ENCODE peak calls at places on chromosomes 3 and 15, in four cellular contexts. One of them, this sample, is unnamed.

GRCh38 chr3:157436583-157437300 is at the start of gene PTX3:
- DNase-seq in fibroblast of mammary gland: peak; percentile 96
- DNase-seq in brain microvascular endothelial cell: peak; percentile 84
- DNase-seq in transverse colon: no peak
- DNase-seq in this sample: peak; percentile 90

GRCh38 chr3:184144505-184144904 is 9.3 kb downstream of the EIF2B5 start:
- DNase-seq in fibroblast of mammary gland: no peak
- DNase-seq in brain microvascular endothelial cell: no peak
- DNase-seq in transverse colon: no peak
- DNase-seq in this sample: no peak

GRCh38 chr3:59908280-59908679 is 858.5 kb upstream of the CFAP20DC start:
- DNase-seq in fibroblast of mammary gland: no peak
- DNase-seq in brain microvascular endothelial cell: no peak
- DNase-seq in transverse colon: no peak
- DNase-seq in this sample: no peak

GRCh38 chr3:131731709-131732108 is 228.9 kb upstream of the MRPL3 start:
- DNase-seq in fibroblast of mammary gland: no peak
- DNase-seq in brain microvascular endothelial cell: no peak
- DNase-seq in transverse colon: no peak
- DNase-seq in this sample: no peak

GRCh38 chr15:27514526-27514925 is 543.5 kb downstream of the GABRG3 start:
- DNase-seq in fibroblast of mammary gland: no peak
- DNase-seq in brain microvascular endothelial cell: no peak
- DNase-seq in transverse colon: no peak
- DNase-seq in this sample: peak; percentile 59

GRCh38 chr3:184801241-184801640 is 10.7 kb upstream of the VPS8 start:
- DNase-seq in fibroblast of mammary gland: no peak
- DNase-seq in brain microvascular endothelial cell: no peak
- DNase-seq in transverse colon: no peak
- DNase-seq in this sample: no peak

GRCh38 chr15:70437882-70438331 is 325.5 kb downstream of the UACA start:
- DNase-seq in fibroblast of mammary gland: peak; percentile 20
- DNase-seq in brain microvascular endothelial cell: no peak
- DNase-seq in transverse colon: no peak
- DNase-seq in this sample: no peak

GRCh38 chr3:124650798-124651197 is 79.5 kb upstream of the UMPS start:
- DNase-seq in fibroblast of mammary gland: no peak
- DNase-seq in brain microvascular endothelial cell: no peak
- DNase-seq in transverse colon: no peak
- DNase-seq in this sample: no peak

GRCh38 chr3:38622336-38622735 is 27.2 kb downstream of the SCN5A start:
- DNase-seq in fibroblast of mammary gland: no peak
- DNase-seq in brain microvascular endothelial cell: no peak
- DNase-seq in transverse colon: no peak
- DNase-seq in this sample: no peak

GRCh38 chr3:179695672-179696313 is 43.0 kb downstream of the USP13 start:
- DNase-seq in fibroblast of mammary gland: no peak
- DNase-seq in brain microvascular endothelial cell: no peak
- DNase-seq in transverse colon: no peak
- DNase-seq in this sample: no peak

GRCh38 chr3:99394831-99395733 is 243.3 kb upstream of the COL8A1 start:
- DNase-seq in fibroblast of mammary gland: peak; percentile 92
- DNase-seq in brain microvascular endothelial cell: peak; percentile 71
- DNase-seq in transverse colon: no peak
- DNase-seq in this sample: peak; percentile 84

GRCh38 chr15:98121957-98122356 is 161.5 kb downstream of the ARRDC4 start:
- DNase-seq in fibroblast of mammary gland: peak; percentile 8
- DNase-seq in brain microvascular endothelial cell: no peak
- DNase-seq in transverse colon: no peak
- DNase-seq in this sample: peak; percentile 16

GRCh38 chr3:78728406-78729145 is 1039.2 kb downstream of the ROBO1 start:
- DNase-seq in fibroblast of mammary gland: peak; percentile 67
- DNase-seq in brain microvascular endothelial cell: no peak
- DNase-seq in transverse colon: peak; percentile 29
- DNase-seq in this sample: peak; percentile 75

GRCh38 chr3:149340310-149340933 is 7.0 kb upstream of the TM4SF18 start:
- DNase-seq in fibroblast of mammary gland: peak; percentile 65
- DNase-seq in brain microvascular endothelial cell: no peak
- DNase-seq in transverse colon: no peak
- DNase-seq in this sample: peak; percentile 65

GRCh38 chr3:50205719-50206276 is 727 bp downstream of the SLC38A3 start:
- DNase-seq in fibroblast of mammary gland: no peak
- DNase-seq in brain microvascular endothelial cell: no peak
- DNase-seq in transverse colon: peak; percentile 26
- DNase-seq in this sample: no peak

GRCh38 chr3:150367771-150368170 is 40.3 kb upstream of the TSC22D2 start:
- DNase-seq in fibroblast of mammary gland: peak; percentile 59
- DNase-seq in brain microvascular endothelial cell: no peak
- DNase-seq in transverse colon: no peak
- DNase-seq in this sample: no peak

GRCh38 chr3:19107719-19108118 is 40.6 kb upstream of the KCNH8 start:
- DNase-seq in fibroblast of mammary gland: no peak
- DNase-seq in brain microvascular endothelial cell: no peak
- DNase-seq in transverse colon: no peak
- DNase-seq in this sample: no peak

GRCh38 chr3:194974468-194975135 is 288.9 kb downstream of the FAM43A start:
- DNase-seq in fibroblast of mammary gland: no peak
- DNase-seq in brain microvascular endothelial cell: no peak
- DNase-seq in transverse colon: no peak
- DNase-seq in this sample: no peak

GRCh38 chr15:43187544-43188155 is 2.4 kb downstream of the CCNDBP1 start:
- DNase-seq in fibroblast of mammary gland: peak; percentile 70
- DNase-seq in brain microvascular endothelial cell: peak; percentile 56
- DNase-seq in transverse colon: no peak
- DNase-seq in this sample: peak; percentile 58

GRCh38 chr15:98873441-98874218 is 134.0 kb downstream of the PGPEP1L start:
- DNase-seq in fibroblast of mammary gland: peak; percentile 84
- DNase-seq in brain microvascular endothelial cell: peak; percentile 78
- DNase-seq in transverse colon: no peak
- DNase-seq in this sample: peak; percentile 88

GRCh38 chr3:20161714-20162113 is 24.3 kb downstream of the SGO1 start:
- DNase-seq in fibroblast of mammary gland: no peak
- DNase-seq in brain microvascular endothelial cell: no peak
- DNase-seq in transverse colon: no peak
- DNase-seq in this sample: no peak

GRCh38 chr15:58511588-58511987 is 79.8 kb downstream of the LIPC start:
- DNase-seq in fibroblast of mammary gland: no peak
- DNase-seq in brain microvascular endothelial cell: no peak
- DNase-seq in transverse colon: no peak
- DNase-seq in this sample: no peak

GRCh38 chr3:105398407-105398806 is 31.7 kb downstream of the ALCAM start:
- DNase-seq in fibroblast of mammary gland: no peak
- DNase-seq in brain microvascular endothelial cell: no peak
- DNase-seq in transverse colon: no peak
- DNase-seq in this sample: no peak

GRCh38 chr3:52210550-52211046 is 12.6 kb downstream of the ALAS1 start:
- DNase-seq in fibroblast of mammary gland: peak; percentile 50
- DNase-seq in brain microvascular endothelial cell: no peak
- DNase-seq in transverse colon: no peak
- DNase-seq in this sample: no peak

GRCh38 chr3:128841926-128842920 is 37.2 kb upstream of the ACAD9 start:
- DNase-seq in fibroblast of mammary gland: no peak
- DNase-seq in brain microvascular endothelial cell: no peak
- DNase-seq in transverse colon: no peak
- DNase-seq in this sample: no peak

GRCh38 chr3:170327040-170327808 is 30.3 kb upstream of the SKIL start:
- DNase-seq in fibroblast of mammary gland: no peak
- DNase-seq in brain microvascular endothelial cell: no peak
- DNase-seq in transverse colon: no peak
- DNase-seq in this sample: no peak

GRCh38 chr3:99114565-99115291 is 213.2 kb upstream of the DCBLD2 start:
- DNase-seq in fibroblast of mammary gland: peak; percentile 74
- DNase-seq in brain microvascular endothelial cell: peak; percentile 68
- DNase-seq in transverse colon: no peak
- DNase-seq in this sample: peak; percentile 61

GRCh38 chr3:134367869-134368750 is 6.1 kb downstream of the AMOTL2 start:
- DNase-seq in fibroblast of mammary gland: no peak
- DNase-seq in brain microvascular endothelial cell: no peak
- DNase-seq in transverse colon: no peak
- DNase-seq in this sample: no peak

GRCh38 chr3:127853681-127854080 is 31.4 kb upstream of the MGLL start:
- DNase-seq in fibroblast of mammary gland: no peak
- DNase-seq in brain microvascular endothelial cell: no peak
- DNase-seq in transverse colon: peak; percentile 12
- DNase-seq in this sample: no peak

GRCh38 chr3:197539651-197540051 is 16.1 kb downstream of the BDH1 start:
- DNase-seq in fibroblast of mammary gland: no peak
- DNase-seq in brain microvascular endothelial cell: no peak
- DNase-seq in transverse colon: peak; percentile 74
- DNase-seq in this sample: no peak

GRCh38 chr15:49135893-49136292 is 19.5 kb downstream of the COPS2 start:
- DNase-seq in fibroblast of mammary gland: peak; percentile 74
- DNase-seq in brain microvascular endothelial cell: peak; percentile 78
- DNase-seq in transverse colon: no peak
- DNase-seq in this sample: peak; percentile 83

GRCh38 chr3:11820540-11821041 is 26.1 kb downstream of the TAMM41 start:
- DNase-seq in fibroblast of mammary gland: peak; percentile 56
- DNase-seq in brain microvascular endothelial cell: peak; percentile 12
- DNase-seq in transverse colon: no peak
- DNase-seq in this sample: peak; percentile 75

DNA sequence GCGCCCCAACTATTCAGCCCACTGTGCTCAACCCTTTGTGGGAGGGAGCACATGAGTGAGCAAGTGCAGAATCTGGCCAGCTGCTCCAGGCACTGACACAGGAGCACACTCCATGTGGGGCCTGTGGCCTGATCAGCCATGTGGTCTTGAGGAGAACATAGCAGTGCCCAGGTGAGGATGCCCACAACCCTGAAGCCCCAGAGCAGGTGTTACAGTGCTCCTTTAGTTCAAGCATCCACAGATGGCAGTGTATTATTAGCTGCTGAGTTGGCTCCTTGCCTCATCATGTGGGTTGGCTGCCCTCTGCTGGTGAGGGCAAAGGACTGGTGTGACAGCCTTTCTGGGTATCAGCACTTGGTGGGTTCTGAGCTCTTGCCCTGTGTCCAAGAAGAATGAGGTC is 1588.2 kb downstream of the SI start:
- DNase-seq in fibroblast of mammary gland: peak; percentile 41
- DNase-seq in brain microvascular endothelial cell: peak; percentile 48
- DNase-seq in transverse colon: peak; percentile 15
- DNase-seq in this sample: peak; percentile 28
- TF ChIP-seq CTCF in fibroblast of mammary gland: peak; percentile 53
- TF ChIP-seq CTCF in brain microvascular endothelial cell: peak; percentile 81
- TF ChIP-seq CTCF in transverse colon: peak; percentile 40
- TF ChIP-seq CTCF in this sample: peak; percentile 47

DNA sequence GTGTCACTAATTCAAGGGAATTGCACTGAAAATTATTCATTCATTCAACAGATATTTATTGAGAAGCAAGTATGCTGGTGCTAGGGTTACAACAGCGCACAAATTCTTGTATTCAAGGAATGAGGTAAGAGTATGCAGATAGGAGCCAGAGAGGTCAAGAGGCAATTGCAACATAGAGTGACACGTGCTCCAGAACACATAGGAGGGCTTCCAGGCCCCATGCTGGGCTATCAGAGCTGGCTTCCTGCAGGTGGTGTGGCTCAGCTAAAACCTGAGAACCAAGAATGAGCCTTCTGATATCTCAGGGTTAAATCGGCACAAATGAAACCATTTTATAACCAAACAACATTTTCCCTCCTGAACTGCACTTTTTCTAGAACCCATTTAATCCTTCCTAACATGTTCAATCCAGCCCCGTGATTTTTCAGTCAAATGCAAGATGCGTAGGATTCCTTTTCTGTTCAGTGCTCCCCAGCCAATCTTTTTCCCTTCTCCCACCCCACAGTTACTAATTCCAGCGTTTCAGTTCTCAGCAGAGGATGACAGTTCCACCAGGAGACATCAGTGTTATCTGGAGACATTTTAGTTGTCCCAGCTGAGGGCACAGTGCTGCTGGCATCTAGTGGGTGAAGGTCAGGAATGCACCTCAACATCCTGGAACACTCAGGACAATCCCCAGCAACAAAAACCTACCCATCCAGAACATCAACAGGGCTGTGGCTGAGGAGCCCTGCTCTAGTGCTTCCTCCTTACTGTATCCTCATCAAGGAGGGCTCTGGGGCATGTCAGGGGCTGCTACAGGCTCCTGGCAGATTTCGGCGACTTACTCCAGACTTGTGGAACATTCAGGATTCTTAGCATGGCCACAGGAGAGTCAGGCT is 13.1 kb downstream of the CCR5AS start:
- DNase-seq in fibroblast of mammary gland: peak; percentile 48
- DNase-seq in brain microvascular endothelial cell: no peak
- DNase-seq in transverse colon: no peak
- DNase-seq in this sample: no peak
- H3K4me3 ChIP-seq in fibroblast of mammary gland: no peak overlapping the region
- H3K4me3 ChIP-seq in brain microvascular endothelial cell: no peak overlapping the region
- H3K4me3 ChIP-seq in transverse colon: no peak overlapping the region
- H3K4me3 ChIP-seq in this sample: no peak overlapping the region

DNA sequence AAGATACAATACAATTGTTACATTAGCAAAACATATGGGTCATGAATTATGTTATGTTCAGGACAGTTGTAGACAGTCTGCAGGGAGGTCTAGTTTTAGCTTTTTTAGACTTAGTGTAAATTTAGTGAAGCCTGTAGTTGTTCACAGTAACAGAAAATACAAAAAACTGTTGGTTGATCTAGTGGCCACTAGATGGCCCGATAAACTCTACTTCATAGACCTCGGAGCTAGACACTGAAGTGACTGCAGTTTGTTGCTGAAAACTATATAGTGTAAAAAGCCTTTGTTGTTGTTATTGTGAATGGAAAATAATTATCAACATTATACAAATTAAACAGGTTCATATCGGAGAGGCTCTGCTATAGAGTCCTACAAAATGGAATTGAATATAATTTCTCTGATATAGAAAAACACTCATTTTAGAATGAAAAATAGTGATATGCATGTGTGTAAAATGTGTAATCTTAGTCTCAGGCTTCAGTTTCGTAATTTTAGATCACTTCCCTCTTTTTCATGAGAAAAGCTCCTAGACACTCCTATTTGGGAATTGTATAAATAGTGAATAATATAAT is 18.3 kb downstream of the MAGEL2 start:
- DNase-seq in fibroblast of mammary gland: peak; percentile 2
- DNase-seq in brain microvascular endothelial cell: no peak
- DNase-seq in transverse colon: no peak
- DNase-seq in this sample: no peak
- TF ChIP-seq CTCF in fibroblast of mammary gland: peak; percentile 46
- TF ChIP-seq CTCF in brain microvascular endothelial cell: peak; percentile 42
- TF ChIP-seq CTCF in transverse colon: peak; percentile 39
- TF ChIP-seq CTCF in this sample: peak; percentile 48

DNA sequence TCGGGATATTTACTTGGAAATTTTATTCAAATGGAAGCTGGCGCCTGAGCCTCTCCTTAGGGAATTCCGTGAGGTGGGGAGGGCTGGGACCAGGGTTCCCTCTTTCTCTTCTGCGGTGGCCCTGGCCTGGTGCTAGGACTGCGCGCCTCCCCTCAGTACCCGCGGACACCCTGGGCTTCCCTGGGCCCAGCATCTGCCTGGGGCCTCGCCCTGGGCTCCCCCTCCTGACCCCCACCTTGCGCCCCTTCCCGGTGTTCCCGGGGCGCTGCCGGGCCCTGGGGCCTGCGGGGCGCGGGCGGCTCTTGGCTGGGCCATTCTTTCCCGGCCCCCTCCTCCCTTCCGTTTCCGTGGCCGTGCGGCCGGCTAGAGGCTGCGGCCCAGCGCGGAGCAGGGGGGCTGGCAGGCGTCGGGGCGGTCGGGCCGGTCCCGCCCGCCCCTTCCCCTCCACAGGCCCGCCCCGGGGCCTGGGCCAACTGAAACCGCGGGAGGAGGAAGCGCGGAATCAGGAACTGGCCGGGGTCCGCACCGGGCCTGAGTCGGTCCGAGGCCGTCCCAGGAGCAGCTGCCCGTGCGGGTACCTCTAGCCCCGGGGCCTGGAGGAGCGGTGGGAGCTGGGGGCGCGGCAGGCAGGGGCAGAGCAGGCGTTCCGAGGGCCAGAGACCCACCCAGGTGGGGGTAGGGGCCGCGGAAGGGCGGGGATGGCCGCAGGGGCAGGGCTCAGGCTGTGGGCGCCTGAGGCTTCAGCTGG is at the start of gene FES:
- DNase-seq in fibroblast of mammary gland: no peak
- DNase-seq in brain microvascular endothelial cell: no peak
- DNase-seq in transverse colon: peak; percentile 64
- DNase-seq in this sample: peak; percentile 56
- H3K4me3 ChIP-seq in fibroblast of mammary gland: peak within 1 kb of the TSS; percentile 36
- H3K4me3 ChIP-seq in brain microvascular endothelial cell: peak within 1 kb of the TSS; percentile 57
- H3K4me3 ChIP-seq in transverse colon: peak within 1 kb of the TSS; percentile 56
- H3K4me3 ChIP-seq in this sample: peak within 1 kb of the TSS; percentile 39

This sample was measured in astrocyte of the spinal cord.